ENCODE peak calls at places on chromosomes 4 and X, in six cellular contexts. F, H, T, M, L and E are unnamed samples.

GRCh38 chr4:108053281-108053701 is 63.6 kb downstream of the HADH start:
- DNase-seq in F (peak; percentile 67), H (no peak), T (no peak), M (no peak), L (no peak), E (no peak)

GRCh38 chrX:19683817-19684216 is 168.5 kb upstream of the MAP3K15 start:
- DNase-seq in F (no peak), H (no peak), T (no peak), M (no peak), L (no peak), E (no peak)

GRCh38 chr4:155543126-155543765 is 123.4 kb upstream of the GUCY1A1 start:
- DNase-seq in F (no peak), H (no peak), T (peak; percentile 57), M (no peak), L (no peak), E (no peak)

GRCh38 chr4:7812191-7812860 is 127.3 kb downstream of the AFAP1 start:
- DNase-seq in F (no peak), H (no peak), T (no peak), M (no peak), L (no peak), E (no peak)

GRCh38 chr4:75512336-75513211 is 1.6 kb downstream of the RCHY1 start:
- DNase-seq in F (no peak), H (no peak), T (peak; percentile 41), M (peak; percentile 10), L (no peak), E (no peak)

GRCh38 chrX:69493193-69493592 is 10.9 kb upstream of the NALF2 start:
- DNase-seq in F (peak; percentile 36), H (peak; percentile 50), T (no peak), M (peak; percentile 54), L (no peak), E (peak; percentile 25)

GRCh38 chr4:8702020-8702495 is 109.5 kb downstream of the CPZ start:
- DNase-seq in F (no peak), H (no peak), T (no peak), M (no peak), L (no peak), E (no peak)

GRCh38 chr4:128940966-128941365 is 131.5 kb downstream of the JADE1 start:
- DNase-seq in F (no peak), H (no peak), T (no peak), M (no peak), L (no peak), E (no peak)

GRCh38 chrX:22097295-22097694 is 65.2 kb downstream of the PHEX start:
- DNase-seq in F (no peak), H (no peak), T (peak; percentile 91), M (no peak), L (peak; percentile 18), E (no peak)

GRCh38 chrX:70254063-70254400 is 6.0 kb downstream of the P2RY4 start:
- DNase-seq in F (no peak), H (no peak), T (no peak), M (no peak), L (no peak), E (no peak)

GRCh38 chrX:71143508-71143907 is 1.1 kb upstream of the NLGN3 start:
- DNase-seq in F (no peak), H (no peak), T (peak; percentile 59), M (no peak), L (no peak), E (no peak)

GRCh38 chr4:70927502-70928139 is 25.5 kb downstream of the MOB1B start:
- DNase-seq in F (peak; percentile 34), H (no peak), T (no peak), M (no peak), L (no peak), E (no peak)

GRCh38 chr4:17276821-17277220 is 235.1 kb downstream of the QDPR start:
- DNase-seq in F (no peak), H (no peak), T (peak; percentile 32), M (no peak), L (peak; percentile 16), E (no peak)

GRCh38 chr4:7539659-7540058 is 104.9 kb upstream of the PSAPL1 start:
- DNase-seq in F (no peak), H (no peak), T (peak; percentile 4), M (peak; percentile 72), L (no peak), E (no peak)

GRCh38 chr4:90727938-90728337 is 600.7 kb downstream of the CCSER1 start:
- DNase-seq in F (no peak), H (no peak), T (no peak), M (no peak), L (no peak), E (no peak)

GRCh38 chr4:170940043-170940724 is 850.4 kb upstream of the AADAT start:
- DNase-seq in F (no peak), H (no peak), T (no peak), M (no peak), L (no peak), E (no peak)

GRCh38 chr4:137474711-137475301 is 57.5 kb downstream of the PCDH18 start:
- DNase-seq in F (no peak), H (peak; percentile 10), T (peak; percentile 85), M (no peak), L (no peak), E (peak; percentile 11)

GRCh38 chr4:8422786-8423185 is 17.7 kb downstream of the ACOX3 start:
- DNase-seq in F (no peak), H (no peak), T (no peak), M (no peak), L (no peak), E (no peak)

GRCh38 chrX:153703036-153703370 is 15.3 kb downstream of the SLC6A8 start:
- DNase-seq in F (no peak), H (no peak), T (peak; percentile 54), M (no peak), L (no peak), E (no peak)

GRCh38 chr4:156578005-156578404 is 393.6 kb downstream of the PDGFC start:
- DNase-seq in F (no peak), H (no peak), T (no peak), M (no peak), L (no peak), E (no peak)